ENCODE peak calls at places on chromosomes 5 and 9, in four cellular contexts. I is kidney, E is A549, L is psoas muscle. U is an unnamed sample.

GRCh38 chr5:141617682-141618029 is 1.1 kb downstream of the DIAPH1 start:
- DNase-seq in E (no peak), I (no peak), L (no peak), U (no peak)

GRCh38 chr9:133184971-133185370 is 21.3 kb upstream of the GBGT1 start:
- DNase-seq in E (peak; percentile 76), I (no peak), L (no peak), U (no peak)

GRCh38 chr5:149408252-149409099 is 29.4 kb upstream of the IL17B start:
- DNase-seq in E (no peak), I (no peak), L (no peak), U (no peak)

GRCh38 chr5:64184832-64185231 is 19.2 kb downstream of the RNF180 start:
- DNase-seq in L (no peak), E (no peak), I (no peak), U (no peak)

GRCh38 chr5:151662805-151663204 is 23.9 kb downstream of the SPARC start:
- DNase-seq in E (no peak), I (no peak), L (no peak), U (no peak)

GRCh38 chr5:1107167-1108007 is 4.5 kb downstream of the SLC12A7 start:
- DNase-seq in E (no peak), L (no peak), I (no peak), U (no peak)

GRCh38 chr9:90300901-90301688 is 341.5 kb downstream of the DIRAS2 start:
- DNase-seq in I (no peak), L (peak; percentile 53), E (peak; percentile 90), U (no peak)

GRCh38 chr5:32092938-32093812 is 80.9 kb downstream of the GOLPH3 start:
- DNase-seq in I (no peak), E (peak; percentile 78), L (no peak), U (no peak)

GRCh38 chr5:171596391-171596878 is 177.0 kb downstream of the FGF18 start:
- DNase-seq in E (no peak), L (peak; percentile 86), I (peak; percentile 53), U (peak; percentile 83)
- TF ChIP-seq CTCF in E (no peak), L (no peak), I (no peak), U (peak; percentile 27)

GRCh38 chr5:58891971-58892343 is 309.1 kb downstream of the RAB3C start:
- DNase-seq in I (no peak), L (no peak), E (no peak), U (no peak)
- TF ChIP-seq CTCF in I (no peak), L (peak; percentile 0), E (no peak), U (no peak)

GRCh38 chr5:112917453-112918005 is 4.5 kb downstream of the REEP5 start:
- DNase-seq in L (no peak), E (peak; percentile 42), I (no peak), U (no peak)
- TF ChIP-seq CTCF in L (no peak), E (no peak), I (no peak), U (no peak)

GRCh38 chr5:76074487-76074886 is 8.7 kb upstream of the SV2C start:
- DNase-seq in E (no peak), L (no peak), I (no peak), U (no peak)
- TF ChIP-seq CTCF in E (no peak), L (no peak), I (peak; percentile 41), U (peak; percentile 54)

DNA sequence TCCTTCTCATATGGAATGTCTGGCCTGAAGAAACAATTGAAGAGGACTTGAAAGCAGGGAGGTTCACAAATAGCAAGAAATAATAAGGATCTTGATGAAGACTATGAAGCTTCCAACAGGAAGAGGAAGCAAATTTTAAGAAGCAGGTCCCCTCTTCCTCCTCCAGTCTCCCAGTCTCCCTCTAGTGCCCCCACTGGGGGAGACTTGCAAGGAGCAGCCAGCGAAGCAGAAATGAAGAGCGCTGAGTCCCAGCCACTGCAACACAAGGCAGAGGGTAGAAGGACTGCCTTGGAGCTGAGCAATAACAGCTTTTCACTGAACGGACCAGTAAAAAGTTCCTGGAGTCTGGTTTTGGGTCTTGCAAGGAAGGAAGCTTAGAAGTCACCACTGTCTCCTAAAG is 32.6 kb upstream of the ACO1 start:
- DNase-seq in E (peak; percentile 24), I (no peak), L (no peak), U (no peak)
- TF ChIP-seq CTCF in E (no peak), I (no peak), L (no peak), U (no peak)

DNA sequence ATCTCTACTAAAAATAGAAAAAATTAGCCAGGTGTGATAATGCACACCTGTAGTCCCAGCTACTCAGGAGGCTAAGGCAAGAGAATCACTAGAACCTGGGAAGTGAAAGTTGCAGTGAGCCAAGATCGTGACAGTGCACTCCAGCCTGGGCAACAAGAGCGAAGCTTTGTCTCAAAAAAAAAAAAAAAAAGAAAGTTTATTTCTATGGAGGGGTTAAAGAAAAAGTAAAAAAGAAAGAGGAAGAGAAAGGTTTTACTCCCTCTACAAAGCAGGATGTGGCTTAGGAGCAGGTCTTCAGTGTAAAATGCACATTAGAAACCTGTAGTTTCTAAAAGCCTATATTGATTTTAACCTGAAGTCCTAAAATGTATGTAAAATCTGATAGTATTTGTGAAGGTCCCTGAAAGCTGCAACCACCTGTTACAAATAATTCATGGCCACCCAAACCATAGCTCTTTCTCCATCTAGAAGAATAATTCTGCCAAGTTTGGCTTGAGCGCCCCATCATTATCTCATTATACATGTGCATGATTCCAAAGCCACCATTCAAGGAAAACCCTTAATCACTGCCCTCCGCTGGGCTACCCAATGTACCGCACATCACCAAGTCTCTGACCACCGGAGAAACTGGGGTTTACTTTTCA is 3.4 kb downstream of the FNBP1 start:
- DNase-seq in I (no peak), E (peak; percentile 51), L (no peak), U (no peak)
- TF ChIP-seq CTCF in I (no peak), E (no peak), L (no peak), U (no peak)

DNA sequence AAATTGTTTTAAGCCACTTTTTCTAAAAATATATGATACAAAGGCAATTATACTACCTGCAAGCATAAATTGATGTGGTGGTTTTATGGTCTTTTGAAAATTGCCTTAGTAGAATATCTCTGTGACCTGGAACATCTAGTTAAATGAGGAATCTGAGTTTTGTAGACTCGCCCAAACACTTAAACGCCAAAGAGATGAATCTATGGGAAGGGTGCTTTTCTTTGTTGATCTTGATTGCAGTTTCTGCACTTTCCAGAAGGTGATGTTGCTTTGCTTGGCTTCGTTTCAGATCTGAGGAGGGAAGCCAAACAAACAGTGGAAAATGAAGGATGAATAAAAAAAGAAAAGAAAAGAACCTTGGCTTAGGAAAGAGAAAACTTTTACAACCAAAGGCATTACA is 1021.3 kb downstream of the NR2F1-AS1 start:
- DNase-seq in I (no peak), L (no peak), E (peak; percentile 75), U (no peak)
- TF ChIP-seq CTCF in I (peak; percentile 7), L (no peak), E (peak; percentile 24), U (no peak)

GRCh38 chr5:68245325-68245724 is 29.8 kb downstream of the PIK3R1 start:
- DNase-seq in E (no peak), I (no peak), L (no peak), U (no peak)

GRCh38 chr5:68249520-68249919 is 34.0 kb downstream of the PIK3R1 start:
- DNase-seq in L (no peak), E (no peak), I (no peak), U (no peak)

GRCh38 chr5:68248896-68249295 is 33.3 kb downstream of the PIK3R1 start:
- DNase-seq in I (no peak), E (no peak), L (no peak), U (no peak)

GRCh38 chr5:68247627-68248026 is 32.1 kb downstream of the PIK3R1 start:
- DNase-seq in L (no peak), I (no peak), E (no peak), U (no peak)

DNA sequence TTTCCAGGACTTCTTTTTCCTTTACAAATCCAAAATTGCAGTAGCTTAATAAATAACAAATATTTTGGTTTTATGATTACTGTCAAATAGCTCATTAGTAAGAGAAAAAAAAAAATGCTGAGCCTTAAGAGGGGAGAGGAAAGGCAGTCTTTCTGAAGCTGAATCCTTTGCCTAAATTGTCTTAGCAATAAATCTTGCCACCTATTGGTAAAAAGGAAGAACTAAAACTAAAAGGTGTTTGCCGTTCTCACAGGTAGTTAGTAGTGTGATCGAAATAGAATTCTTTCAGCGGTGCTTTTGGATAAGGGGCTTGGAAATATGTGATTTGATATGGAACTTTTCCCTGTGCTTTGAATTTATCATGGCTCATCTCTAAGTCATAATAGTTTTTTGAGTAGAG is 31.2 kb downstream of the PIK3R1 start:
- DNase-seq in E (no peak), L (no peak), I (no peak), U (no peak)
- TF ChIP-seq CTCF in E (peak; percentile 21), L (no peak), I (peak; percentile 12), U (no peak)

GRCh38 chr5:123157797-123158528 is 68.9 kb downstream of the PRDM6 start:
- DNase-seq in I (no peak), L (no peak), E (no peak), U (no peak)
- TF ChIP-seq CTCF in I (no peak), L (no peak), E (peak; percentile 12), U (peak; percentile 9)

GRCh38 chr5:107875834-107876233 is 205.1 kb upstream of the EFNA5 start:
- DNase-seq in E (peak; percentile 1), I (no peak), L (no peak), U (no peak)
- TF ChIP-seq CTCF in E (no peak), I (no peak), L (no peak), U (no peak)